ENCODE peak calls at places on chromosomes 1 and 21, in four cellular contexts. Y is AG08395, E is T1000, D is AG20443. U is an unnamed sample.

GRCh38 chr1:24969616-24970398 is 39.7 kb upstream of the RUNX3 start:
- DNase-seq in Y (no peak), E (no peak), D (no peak), U (no peak)

GRCh38 chr1:200905411-200906052 is 10.8 kb downstream of the INAVA start:
- DNase-seq in Y (no peak), E (no peak), D (no peak), U (no peak)

GRCh38 chr1:203130358-203130992 is 2.9 kb downstream of the ADORA1 start:
- DNase-seq in Y (no peak), E (no peak), D (no peak), U (no peak)

GRCh38 chr1:33612877-33613487 is 140.5 kb downstream of the ZSCAN20 start:
- DNase-seq in Y (peak; percentile 78), E (no peak), D (peak; percentile 86), U (peak; percentile 32)

GRCh38 chr1:9687876-9688582 is 36.5 kb downstream of the PIK3CD start:
- DNase-seq in Y (no peak), E (no peak), D (peak; percentile 63), U (no peak)

GRCh38 chr1:119893827-119894700 is 2.3 kb downstream of the ADAM30 start:
- DNase-seq in Y (no peak), E (no peak), D (no peak), U (no peak)

GRCh38 chr1:178672434-178672833 is 52.6 kb upstream of the RALGPS2 start:
- DNase-seq in Y (no peak), E (no peak), D (no peak), U (no peak)

GRCh38 chr1:218315638-218316037 is 29.5 kb upstream of the TGFB2 start:
- DNase-seq in Y (no peak), E (no peak), D (no peak), U (no peak)

GRCh38 chr1:209564904-209565303 is 18.6 kb upstream of the CAMK1G start:
- DNase-seq in Y (no peak), E (no peak), D (no peak), U (no peak)

GRCh38 chr21:46003575-46004007 is 22.0 kb downstream of the COL6A1 start:
- DNase-seq in Y (no peak), E (no peak), D (no peak), U (no peak)

GRCh38 chr1:2053217-2053616 is 3.0 kb downstream of the PRKCZ start:
- DNase-seq in Y (no peak), E (no peak), D (no peak), U (no peak)

GRCh38 chr1:167166703-167167100 is 54.0 kb upstream of the POU2F1 start:
- DNase-seq in Y (no peak), E (no peak), D (no peak), U (no peak)

GRCh38 chr1:62989497-62989896 is 205.6 kb downstream of the ATG4C start:
- DNase-seq in Y (no peak), E (no peak), D (no peak), U (no peak)

GRCh38 chr1:9730096-9730901 is 78.8 kb downstream of the PIK3CD start:
- DNase-seq in Y (no peak), E (no peak), D (no peak), U (no peak)

GRCh38 chr1:28966617-28967016 is 52.2 kb downstream of the EPB41 start:
- DNase-seq in Y (no peak), E (no peak), D (no peak), U (no peak)

GRCh38 chr1:8244304-8244703 is 73.6 kb upstream of the SLC45A1 start:
- DNase-seq in Y (no peak), E (no peak), D (no peak), U (no peak)

GRCh38 chr21:46210378-46211136 is 18.0 kb downstream of the LSS start:
- DNase-seq in Y (no peak), E (no peak), D (no peak), U (no peak)

GRCh38 chr1:117671781-117672501 is 66.1 kb downstream of the TENT5C start:
- DNase-seq in Y (no peak), E (no peak), D (peak; percentile 55), U (no peak)

GRCh38 chr1:221157026-221157761 is 278.0 kb downstream of the HLX start:
- DNase-seq in Y (no peak), E (no peak), D (no peak), U (no peak)

GRCh38 chr1:71770121-71770520 is 512.2 kb downstream of the NEGR1 start:
- DNase-seq in Y (peak; percentile 51), E (no peak), D (peak; percentile 24), U (no peak)

GRCh38 chr1:174743654-174744561 is 255.8 kb upstream of the CACYBP start:
- DNase-seq in Y (peak; percentile 46), E (no peak), D (peak; percentile 48), U (peak; percentile 7)

GRCh38 chr1:28883242-28883616 is 31.1 kb upstream of the EPB41 start:
- DNase-seq in Y (no peak), E (no peak), D (no peak), U (no peak)

GRCh38 chr1:67586596-67586995 is 98.4 kb upstream of the GADD45A start:
- DNase-seq in Y (peak; percentile 84), E (no peak), D (peak; percentile 81), U (no peak)

GRCh38 chr21:41616063-41616591 is 108.2 kb upstream of the TMPRSS2 start:
- DNase-seq in Y (peak; percentile 88), E (no peak), D (peak; percentile 84), U (no peak)

GRCh38 chr1:204080163-204080903 is 7.4 kb downstream of the SOX13 start:
- DNase-seq in Y (peak; percentile 96), E (peak; percentile 86), D (peak; percentile 91), U (peak; percentile 89)

U was measured in keratinocyte.